ENCODE peak calls at places on chromosomes 13 and 19, in five cellular contexts. J is K562, O is HepG2, H is GM12878, E is HCT116. Y is an unnamed sample.

GRCh38 chr19:16296713-16297112 is 27.9 kb upstream of the KLF2 start:
- DNase-seq in J (no peak), O (no peak), H (no peak), E (peak), Y (no peak)

GRCh38 chr13:114100446-114101320 is 31.7 kb downstream of the RASA3 start:
- DNase-seq in J (no peak), O (no peak), H (no peak), E (no peak), Y (no peak)

GRCh38 chr13:50485979-50486935 is 357.2 kb downstream of the DLEU7 start:
- DNase-seq in J (no peak), O (no peak), H (no peak), E (no peak), Y (no peak)

GRCh38 chr19:35334064-35334753 is 5.2 kb downstream of the CD22 start:
- DNase-seq in J (no peak), O (no peak), H (no peak), E (no peak), Y (no peak)

GRCh38 chr19:10915511-10916091 is 12.8 kb downstream of the YIPF2 start:
- DNase-seq in J (no peak), O (no peak), H (no peak), E (no peak), Y (no peak)

GRCh38 chr13:43799191-43799590 is 12.4 kb upstream of the ENOX1 start:
- DNase-seq in J (no peak), O (no peak), H (no peak), E (no peak), Y (no peak)

GRCh38 chr13:40342461-40342860 is 324.0 kb downstream of the FOXO1 start:
- DNase-seq in J (no peak), O (no peak), H (no peak), E (no peak), Y (no peak)

GRCh38 chr19:41872775-41873647 is 4.1 kb upstream of the CD79A start:
- DNase-seq in J (peak), O (peak), H (no peak), E (peak), Y (peak)

GRCh38 chr19:40270362-40271089 is 14.6 kb downstream of the AKT2 start:
- DNase-seq in J (peak), O (no peak), H (no peak), E (no peak), Y (no peak)

GRCh38 chr19:38277549-38277948 is 13.2 kb downstream of the SPINT2 start:
- DNase-seq in J (no peak), O (no peak), H (no peak), E (no peak), Y (no peak)

DNA sequence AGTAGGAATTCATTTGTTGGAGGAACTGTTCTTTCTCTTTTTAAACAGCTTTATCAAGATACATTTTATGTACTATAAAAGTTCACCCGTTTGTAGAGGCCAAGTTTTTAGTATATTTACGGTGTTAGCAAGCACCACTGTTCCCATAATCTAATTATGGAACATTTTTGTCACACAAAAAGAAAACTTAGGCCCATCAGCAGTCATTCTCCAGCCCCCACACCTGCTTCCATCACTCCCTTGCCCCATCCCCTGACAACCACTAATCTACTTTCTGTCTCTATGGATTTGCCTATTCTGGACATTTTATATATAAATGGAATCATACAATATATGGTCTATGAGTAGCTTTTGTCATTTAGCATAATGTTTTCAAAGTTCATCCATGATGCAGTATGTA is 465.0 kb downstream of the DCT start:
- DNase-seq in J (no peak), O (no peak), H (no peak), E (no peak), Y (no peak)
- TF ChIP-seq YY1 in J (no peak), O (no peak), H (no peak), E (no peak), Y (no peak)

DNA sequence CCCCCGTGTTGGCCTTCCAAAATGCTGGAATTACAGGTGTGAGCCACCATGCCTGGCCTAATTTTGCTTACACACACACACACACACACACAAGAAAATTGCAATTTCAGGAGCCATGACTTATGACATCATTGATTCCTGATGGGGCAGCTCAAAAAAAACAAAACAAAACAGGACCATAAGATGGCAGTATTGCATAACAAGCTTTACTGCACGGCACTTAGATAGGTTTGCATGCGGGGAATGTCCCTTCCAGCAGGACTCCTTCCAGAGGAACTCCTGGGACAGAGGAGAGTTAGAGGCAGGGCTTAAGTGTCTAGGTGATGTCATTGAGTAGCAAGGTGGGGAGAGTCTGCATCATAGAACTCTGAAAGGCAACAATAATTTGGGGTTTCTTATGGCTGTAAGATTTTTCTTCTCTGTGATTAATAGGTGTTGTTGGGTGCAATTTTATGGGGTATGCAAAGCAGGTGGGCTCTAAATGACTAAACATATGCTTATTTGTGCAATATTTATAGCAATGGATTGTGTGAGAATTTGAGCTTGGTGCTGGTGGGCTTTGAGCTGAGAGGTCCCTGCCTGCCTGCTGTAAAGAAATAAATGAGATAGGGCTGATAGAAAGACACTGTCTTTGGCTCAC is 9.0 kb upstream of the ACSBG2 start:
- DNase-seq in J (peak), O (peak), H (peak), E (peak), Y (no peak)
- TF ChIP-seq ZNF274 in J (no peak), O (no peak), H (no peak), E (no peak), Y (no peak)

GRCh38 chr13:42229287-42229686 is 42.7 kb upstream of the AKAP11 start:
- DNase-seq in J (no peak), O (peak), H (no peak), E (no peak), Y (no peak)
- TF ChIP-seq MAX in J (no peak), O (no peak), H (no peak), E (no peak), Y (no peak)

DNA sequence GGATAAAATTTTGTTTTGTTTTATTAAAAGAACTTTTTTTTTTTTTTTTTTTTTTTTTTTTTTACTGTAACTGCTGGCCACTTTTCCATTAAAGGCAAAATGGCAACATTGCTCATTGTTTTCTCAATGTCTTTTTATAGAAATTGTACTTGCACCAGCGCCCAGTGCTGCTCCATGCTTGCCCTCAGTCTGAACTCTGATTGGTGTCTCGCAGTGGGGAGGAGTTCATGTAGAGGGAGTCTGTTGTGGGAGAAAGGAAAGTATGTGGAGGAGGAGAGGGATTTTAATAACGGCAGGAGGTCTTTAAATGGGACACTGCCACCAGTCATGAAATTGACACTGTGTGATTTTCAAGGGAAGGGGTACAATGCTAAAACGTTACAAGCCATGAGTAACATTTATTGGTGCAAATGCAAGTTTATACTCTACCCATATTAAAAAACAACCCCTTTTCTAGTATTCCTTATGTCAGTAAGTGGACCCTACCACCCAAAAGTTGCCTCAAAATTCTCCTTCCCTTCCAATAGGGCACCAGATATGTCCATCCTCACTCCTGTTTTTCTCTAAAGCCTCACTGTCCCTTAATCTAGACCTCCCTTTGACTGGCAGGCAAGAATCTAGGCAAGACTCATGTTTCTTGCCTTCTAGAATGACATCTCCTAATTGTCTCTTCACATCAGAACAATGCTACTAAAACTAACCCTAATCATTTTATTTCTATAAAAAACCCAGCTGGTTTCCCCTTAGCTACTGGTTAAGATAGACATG is 3.2 kb downstream of the RASL11A start:
- DNase-seq in J (no peak), O (no peak), H (no peak), E (no peak), Y (no peak)
- TF ChIP-seq YY1 in J (no peak), O (no peak), H (no peak), E (no peak), Y (no peak)

GRCh38 chr13:107289540-107289939 is 721.6 kb upstream of the ARGLU1 start:
- DNase-seq in J (no peak), O (no peak), H (no peak), E (no peak), Y (no peak)
- TF ChIP-seq ZNF274 in J (no peak), O (no peak), H (no peak), E (no peak), Y (no peak)